ENCODE peak calls at places on chromosome 12, in six cellular contexts. D is midbrain, Q is fibroblast of the conjunctiva, R is COR-L47, E is cardiac fibroblast, A is Daoy. F is an unnamed sample.

GRCh38 chr12:132445884-132446471 is 44.0 kb upstream of the FBRSL1 start:
- DNase-seq in D (no peak), Q (peak; percentile 97), R (no peak), E (peak; percentile 80), A (peak; percentile 72), F (peak; percentile 93)

GRCh38 chr12:66829660-66830325 is 150.9 kb upstream of the GRIP1 start:
- DNase-seq in D (no peak), Q (no peak), R (no peak), E (no peak), A (no peak), F (no peak)

GRCh38 chr12:6253278-6253677 is 53.1 kb downstream of the CD9 start:
- DNase-seq in D (no peak), Q (no peak), R (no peak), E (no peak), A (no peak), F (no peak)

GRCh38 chr12:17588968-17589367 is 501.0 kb downstream of the RERGL start:
- DNase-seq in D (no peak), Q (peak; percentile 0), R (no peak), E (no peak), A (peak; percentile 13), F (peak; percentile 32)

GRCh38 chr12:67042697-67043131 is 226.4 kb upstream of the CAND1 start:
- DNase-seq in D (no peak), Q (no peak), R (peak; percentile 80), E (peak; percentile 3), A (peak; percentile 70), F (no peak)

GRCh38 chr12:75779891-75780501 is 251.6 kb downstream of the PHLDA1 start:
- DNase-seq in D (no peak), Q (no peak), R (no peak), E (peak; percentile 60), A (no peak), F (no peak)

GRCh38 chr12:117525766-117526165 is 164.3 kb upstream of the NOS1 start:
- DNase-seq in D (no peak), Q (no peak), R (no peak), E (no peak), A (no peak), F (no peak)

GRCh38 chr12:24591079-24591626 is 357.7 kb downstream of the BCAT1 start:
- DNase-seq in D (peak; percentile 16), Q (no peak), R (no peak), E (no peak), A (no peak), F (no peak)

GRCh38 chr12:64633940-64634337 is 23.6 kb downstream of the RASSF3 start:
- DNase-seq in D (no peak), Q (no peak), R (no peak), E (peak; percentile 70), A (peak; percentile 78), F (no peak)

F was measured in OCI-LY7.